ENCODE peak calls at places on chromosomes 5 and 9, in nine cellular contexts. W is spleen, J is HepG2, E is tibial nerve, H is IMR-90, A is body of pancreas, X is suprapubic skin, O is heart left ventricle, P is breast epithelium. S is an unnamed sample.

GRCh38 chr5:149550267-149550582 is 1.0 kb downstream of the CSNK1A1 start:
- DNase-seq in W (no peak), J (no peak), E (no peak), H (peak; percentile 71), A (no peak), X (no peak), O (no peak), P (no peak), S (no peak)

GRCh38 chr5:68432682-68433081 is 217.1 kb downstream of the PIK3R1 start:
- DNase-seq in W (no peak), J (no peak), E (no peak), H (no peak), A (no peak), X (no peak), O (no peak), P (no peak), S (no peak)

GRCh38 chr5:111680737-111681413 is 76.1 kb downstream of the NREP start:
- DNase-seq in W (no peak), J (peak; percentile 90), E (peak; percentile 29), H (peak; percentile 97), A (peak; percentile 65), X (no peak), O (no peak), P (peak; percentile 60), S (peak; percentile 82)

GRCh38 chr9:69324549-69325401 is at the start of gene ENTREP1:
- DNase-seq in W (peak; percentile 84), J (no peak), E (no peak), H (no peak), A (peak; percentile 83), X (peak; percentile 82), O (peak; percentile 84), P (peak; percentile 65), S (no peak)

GRCh38 chr5:33840927-33841547 is 50.8 kb downstream of the ADAMTS12 start:
- DNase-seq in W (no peak), J (no peak), E (no peak), H (no peak), A (no peak), X (no peak), O (no peak), P (no peak), S (no peak)

GRCh38 chr5:136191304-136192014 is 1.5 kb downstream of the SMIM32 start:
- DNase-seq in W (peak; percentile 66), J (no peak), E (no peak), H (peak; percentile 20), A (no peak), X (no peak), O (no peak), P (no peak), S (peak; percentile 76)

GRCh38 chr5:84381501-84382362 is 2.9 kb downstream of the EDIL3 start:
- DNase-seq in W (no peak), J (no peak), E (no peak), H (no peak), A (peak; percentile 5), X (no peak), O (no peak), P (no peak), S (no peak)

GRCh38 chr9:116499986-116500871 is 186.9 kb upstream of the TRIM32 start:
- DNase-seq in W (no peak), J (no peak), E (no peak), H (peak; percentile 71), A (no peak), X (no peak), O (no peak), P (no peak), S (no peak)

GRCh38 chr9:136846376-136847064 is 2.7 kb upstream of the PHPT1 start:
- DNase-seq in W (no peak), J (no peak), E (no peak), H (no peak), A (no peak), X (no peak), O (no peak), P (no peak), S (no peak)

GRCh38 chr9:136849038-136849959 is at the start of gene PHPT1:
- DNase-seq in W (peak; percentile 99), J (peak; percentile 97), E (peak; percentile 97), H (peak; percentile 99), A (peak; percentile 99), X (peak; percentile 100), O (peak; percentile 99), P (peak; percentile 99), S (peak; percentile 100)

GRCh38 chr9:136848393-136849037 is 694 bp upstream of the PHPT1 start:
- DNase-seq in W (no peak), J (peak; percentile 34), E (no peak), H (no peak), A (peak; percentile 47), X (no peak), O (no peak), P (no peak), S (peak; percentile 92)

GRCh38 chr9:136847065-136847826 is 2.0 kb upstream of the PHPT1 start:
- DNase-seq in W (no peak), J (peak; percentile 53), E (no peak), H (peak; percentile 39), A (peak; percentile 54), X (no peak), O (peak; percentile 88), P (no peak), S (no peak)

DNA sequence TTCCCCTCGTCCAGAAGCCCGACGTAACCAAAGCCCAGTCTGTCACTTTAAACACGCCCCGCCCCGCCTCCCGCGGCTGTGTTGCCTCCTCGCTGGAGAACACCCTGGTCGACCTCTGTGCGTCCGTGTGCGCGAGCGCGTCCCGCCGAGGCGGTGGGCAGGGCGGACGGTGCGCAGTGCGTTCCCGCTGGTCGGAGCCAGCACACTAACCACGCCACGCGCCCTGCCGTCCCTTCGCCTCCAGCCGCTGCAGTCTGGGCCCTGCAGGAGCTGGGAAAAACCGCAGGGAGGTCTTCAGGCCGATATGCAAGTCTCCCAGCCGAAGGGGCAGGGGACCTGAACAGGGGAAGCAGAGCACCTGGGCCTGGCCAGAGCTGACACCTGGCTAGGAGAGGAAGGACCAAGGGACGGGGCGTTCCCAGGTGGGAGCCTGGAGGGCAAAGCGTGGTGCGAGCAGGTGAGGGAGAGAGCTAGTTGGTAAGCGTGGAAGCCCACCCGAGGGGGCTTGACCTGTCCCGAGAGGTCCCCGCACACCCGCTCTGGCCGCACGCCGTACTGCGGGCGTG is 1.3 kb upstream of the PHPT1 start:
- DNase-seq in W (peak; percentile 95), J (peak; percentile 72), E (peak; percentile 56), H (peak; percentile 73), A (peak; percentile 94), X (peak; percentile 95), O (peak; percentile 95), P (peak; percentile 59), S (peak; percentile 98)
- TF ChIP-seq POLR2A in W (no peak), J (peak; percentile 52), E (peak; percentile 39), H (peak; percentile 24), A (peak; percentile 91), X (no peak), O (peak; percentile 55), P (no peak), S (no peak)

DNA sequence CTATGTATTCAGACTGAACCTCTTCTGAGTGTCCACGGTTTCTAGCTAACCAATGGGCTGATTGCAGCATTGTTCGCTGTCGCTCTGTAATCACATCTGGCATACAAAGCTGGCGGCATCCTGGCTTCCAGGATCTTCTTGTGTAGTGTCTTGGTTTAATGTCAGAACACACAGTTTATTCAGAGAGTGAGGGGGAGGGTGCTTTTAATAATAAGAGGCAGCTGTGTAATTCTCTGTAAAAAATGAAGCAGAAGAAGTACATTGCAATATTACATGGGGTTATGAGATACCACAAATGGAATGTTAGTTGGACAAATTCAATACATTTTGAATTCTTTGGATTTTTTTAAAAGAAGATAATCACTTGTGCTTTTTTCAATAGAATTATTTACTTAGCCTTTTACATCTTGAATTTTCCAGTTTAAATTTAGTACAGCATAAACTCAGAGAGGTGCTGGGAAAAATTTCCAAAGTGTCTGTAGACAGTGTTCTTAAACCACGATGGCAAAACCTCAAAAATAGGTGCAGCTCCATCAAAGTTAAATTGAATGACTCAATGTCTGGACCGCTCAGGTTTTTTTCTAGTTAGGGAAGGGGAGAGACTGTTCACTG is 206.0 kb downstream of the PCSK1 start:
- DNase-seq in W (no peak), J (no peak), E (no peak), H (peak; percentile 97), A (peak; percentile 17), X (no peak), O (peak; percentile 53), P (no peak), S (peak; percentile 84)
- H3K4me3 ChIP-seq in W (no peak overlapping the region), J (no peak overlapping the region), E (no peak overlapping the region), H (no peak overlapping the region), A (no peak overlapping the region), X (no peak overlapping the region), O (no peak overlapping the region), P (no peak overlapping the region), S (no peak overlapping the region)

GRCh38 chr9:101117091-101117490 is 88.6 kb downstream of the PLPPR1 start:
- DNase-seq in W (no peak), J (no peak), E (no peak), H (no peak), A (no peak), X (no peak), O (no peak), P (no peak), S (no peak)

GRCh38 chr9:101121836-101122399 is 93.4 kb downstream of the PLPPR1 start:
- DNase-seq in W (no peak), J (no peak), E (no peak), H (no peak), A (no peak), X (no peak), O (no peak), P (no peak), S (no peak)

GRCh38 chr9:101114317-101114716 is 85.8 kb downstream of the PLPPR1 start:
- DNase-seq in W (no peak), J (no peak), E (no peak), H (no peak), A (no peak), X (no peak), O (no peak), P (no peak), S (no peak)

GRCh38 chr9:101115062-101115461 is 86.5 kb downstream of the PLPPR1 start:
- DNase-seq in W (no peak), J (no peak), E (no peak), H (no peak), A (no peak), X (no peak), O (no peak), P (no peak), S (no peak)

DNA sequence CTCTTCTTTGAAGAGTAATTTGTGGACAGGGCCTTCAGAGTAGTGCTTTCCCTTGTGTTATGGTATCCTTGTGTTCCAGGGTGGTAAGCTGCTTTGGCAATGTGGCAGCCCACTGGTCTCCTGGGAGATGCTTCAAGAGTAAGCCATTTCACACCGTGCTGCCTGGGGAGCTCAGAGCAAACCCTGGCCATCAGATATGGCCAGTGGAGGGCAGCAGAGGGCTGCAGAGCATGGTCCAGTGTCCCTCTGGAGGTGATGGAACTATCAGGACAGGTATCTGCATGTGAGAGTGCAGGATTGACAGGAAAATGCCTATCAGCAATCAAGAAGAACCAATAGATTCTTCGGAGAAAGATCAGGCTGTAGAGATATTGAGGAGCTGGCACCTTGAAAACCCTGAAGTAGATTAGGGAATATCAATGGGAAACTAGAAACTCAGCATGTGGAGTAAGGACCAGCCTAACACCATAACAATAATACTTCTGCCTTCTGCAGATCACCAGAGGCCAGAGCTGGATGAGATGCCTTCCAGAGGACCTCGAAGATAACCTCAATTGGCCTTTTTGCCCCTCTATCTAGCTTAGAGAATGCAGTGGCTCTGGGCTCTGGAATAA is 90.8 kb downstream of the PLPPR1 start:
- DNase-seq in W (no peak), J (peak; percentile 57), E (no peak), H (no peak), A (peak; percentile 79), X (no peak), O (peak; percentile 57), P (no peak), S (no peak)
- TF ChIP-seq POLR2A in W (no peak), J (no peak), E (no peak), H (no peak), A (no peak), X (no peak), O (no peak), P (no peak), S (no peak)

DNA sequence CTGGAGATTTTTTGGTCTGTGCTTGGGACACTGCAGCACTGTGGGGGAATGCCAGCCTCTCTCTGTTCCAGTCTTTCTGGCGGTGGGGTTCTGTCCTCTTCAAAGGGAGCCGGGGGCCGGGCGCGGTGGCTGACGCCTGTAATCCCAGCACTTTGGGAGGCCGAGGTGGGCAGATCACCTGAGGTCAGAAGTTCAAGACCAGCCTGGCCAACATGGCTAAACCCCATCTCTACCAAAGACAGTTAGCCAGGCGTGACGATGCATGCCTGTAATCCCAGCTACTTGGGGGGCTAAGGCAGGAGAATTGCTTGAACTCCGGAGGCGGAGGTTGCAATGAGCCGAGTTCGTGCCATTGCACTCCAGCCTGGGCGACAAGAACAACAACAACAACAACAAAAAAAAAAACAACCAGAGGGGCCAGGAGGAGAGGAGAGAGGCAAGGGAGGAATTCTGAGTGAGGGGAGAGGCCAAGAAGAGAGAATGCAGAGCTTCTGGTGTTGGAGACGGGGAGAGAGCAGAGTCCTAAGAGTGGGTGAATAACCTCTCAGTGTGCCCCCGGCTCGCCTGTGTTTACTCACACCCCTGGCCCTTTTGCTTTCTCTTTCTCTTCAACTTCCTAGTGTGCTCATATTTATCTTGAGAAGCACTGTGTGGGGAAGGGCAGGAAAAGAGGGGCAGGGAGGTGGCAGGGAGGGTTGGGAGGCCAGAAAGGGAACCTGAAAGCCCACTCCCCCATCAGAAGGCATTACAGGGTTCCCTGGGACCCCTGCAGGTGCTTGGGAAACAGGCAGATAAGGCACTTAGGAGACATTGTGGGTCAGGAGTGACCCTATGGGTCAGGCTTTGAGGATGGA is 3.2 kb upstream of the SET start:
- DNase-seq in W (peak; percentile 87), J (no peak), E (no peak), H (no peak), A (no peak), X (no peak), O (no peak), P (no peak), S (no peak)
- H3K4me3 ChIP-seq in W (peak overlapping the region; percentile 56), J (peak overlapping the region; percentile 67), E (no peak overlapping the region), H (no peak overlapping the region), A (no peak overlapping the region), X (no peak overlapping the region), O (peak overlapping the region; percentile 18), P (no peak overlapping the region), S (no peak overlapping the region)

S was measured in lower leg skin.